ENCODE peak calls at places on chromosomes 3 and 15, in six cellular contexts. I is brain microvascular endothelial cell, Z is GM10248, V is psoas muscle, P is activated B cell treated with CpG ODN at 0.5 μM for 24 hours, J is NB4. W is an unnamed sample.

GRCh38 chr3:155815030-155815429 is 9.0 kb upstream of the C3orf33 start:
- DNase-seq in I (no peak), Z (no peak), V (no peak), P (no peak), J (no peak), W (no peak)

GRCh38 chr3:149555941-149556340 is 81.4 kb downstream of the TM4SF4 start:
- DNase-seq in I (peak), Z (no peak), V (peak), P (no peak), J (no peak), W (no peak)

GRCh38 chr3:72338942-72339749 is 509.1 kb downstream of the SHQ1 start:
- DNase-seq in I (peak), Z (no peak), V (peak), P (no peak), J (peak), W (no peak)

GRCh38 chr15:29331669-29332068 is 62.0 kb upstream of the NSMCE3 start:
- DNase-seq in I (no peak), Z (no peak), V (no peak), P (no peak), J (no peak), W (no peak)

GRCh38 chr15:35393403-35393802 is 152.6 kb downstream of the DPH6 start:
- DNase-seq in I (no peak), Z (no peak), V (no peak), P (no peak), J (no peak), W (no peak)

GRCh38 chr3:94117729-94118128 is 54.9 kb downstream of the NSUN3 start:
- DNase-seq in I (no peak), Z (no peak), V (no peak), P (no peak), J (peak), W (no peak)

GRCh38 chr3:152695810-152696209 is 139.1 kb upstream of the P2RY1 start:
- DNase-seq in I (no peak), Z (no peak), V (no peak), P (no peak), J (no peak), W (no peak)

GRCh38 chr3:14852721-14853120 is 34.0 kb downstream of the FGD5 start:
- DNase-seq in I (no peak), Z (no peak), V (no peak), P (no peak), J (no peak), W (no peak)

GRCh38 chr15:35427091-35427490 is 118.9 kb downstream of the DPH6 start:
- DNase-seq in I (peak), Z (no peak), V (no peak), P (no peak), J (no peak), W (no peak)

GRCh38 chr3:156551746-156552145 is 3.2 kb downstream of the SSR3 start:
- DNase-seq in I (peak), Z (no peak), V (no peak), P (no peak), J (no peak), W (no peak)

GRCh38 chr15:48427960-48428547 is 96.8 kb downstream of the DUT start:
- DNase-seq in I (no peak), Z (no peak), V (no peak), P (no peak), J (no peak), W (no peak)

GRCh38 chr3:182081096-182081495 is 369.4 kb downstream of the SOX2 start:
- DNase-seq in I (no peak), Z (no peak), V (no peak), P (no peak), J (no peak), W (no peak)

GRCh38 chr15:60575995-60576394 is 97.1 kb upstream of the ICE2 start:
- DNase-seq in I (peak), Z (no peak), V (no peak), P (no peak), J (no peak), W (no peak)

GRCh38 chr3:99984668-99985067 is 129.6 kb downstream of the FILIP1L start:
- DNase-seq in I (no peak), Z (no peak), V (no peak), P (no peak), J (no peak), W (no peak)

GRCh38 chr15:22980189-22981136 is at the start of gene CYFIP1:
- DNase-seq in I (peak), Z (peak), V (peak), P (peak), J (peak), W (peak)

GRCh38 chr3:123129052-123129451 is 62.2 kb downstream of the PDIA5 start:
- DNase-seq in I (no peak), Z (no peak), V (no peak), P (no peak), J (no peak), W (no peak)

GRCh38 chr15:69224383-69224782 is 63.9 kb downstream of the GLCE start:
- DNase-seq in I (no peak), Z (no peak), V (no peak), P (no peak), J (no peak), W (no peak)

GRCh38 chr15:100877551-100877950 is 2.1 kb upstream of the ALDH1A3 start:
- DNase-seq in I (no peak), Z (no peak), V (no peak), P (no peak), J (no peak), W (no peak)

GRCh38 chr3:61526307-61526706 is 35.1 kb upstream of the PTPRG start:
- DNase-seq in I (no peak), Z (no peak), V (no peak), P (no peak), J (no peak), W (no peak)

GRCh38 chr3:63413523-63413922 is 135.4 kb downstream of the SYNPR start:
- DNase-seq in I (no peak), Z (no peak), V (no peak), P (no peak), J (no peak), W (no peak)

GRCh38 chr3:196431193-196432136 is 762 bp downstream of the UBXN7 start:
- DNase-seq in I (peak), Z (peak), V (peak), P (no peak), J (peak), W (no peak)

GRCh38 chr3:136860541-136860940 is 1.5 kb upstream of the NCK1 start:
- DNase-seq in I (no peak), Z (no peak), V (no peak), P (no peak), J (peak), W (no peak)

GRCh38 chr3:108623504-108623903 is 34.0 kb downstream of the DZIP3 start:
- DNase-seq in I (no peak), Z (no peak), V (no peak), P (no peak), J (no peak), W (no peak)

GRCh38 chr3:146865175-146865755 is 260.1 kb upstream of the PLSCR5 start:
- DNase-seq in I (no peak), Z (no peak), V (no peak), P (no peak), J (no peak), W (no peak)

GRCh38 chr3:7166460-7166859 is 305.5 kb downstream of the GRM7 start:
- DNase-seq in I (no peak), Z (no peak), V (no peak), P (no peak), J (no peak), W (no peak)

GRCh38 chr3:187888658-187889057 is 143.4 kb upstream of the BCL6 start:
- DNase-seq in I (no peak), Z (no peak), V (no peak), P (no peak), J (no peak), W (no peak)

GRCh38 chr3:169453256-169454059 is 210.1 kb downstream of the MECOM start:
- DNase-seq in I (no peak), Z (no peak), V (no peak), P (no peak), J (no peak), W (no peak)

GRCh38 chr15:62741106-62741505 is 301.4 kb upstream of the TPM1 start:
- DNase-seq in I (no peak), Z (no peak), V (no peak), P (no peak), J (no peak), W (no peak)

GRCh38 chr15:84822774-84823579 is 5.8 kb downstream of the ALPK3 start:
- DNase-seq in I (no peak), Z (no peak), V (no peak), P (no peak), J (no peak), W (no peak)

GRCh38 chr3:23702198-23702597 is 103.6 kb upstream of the UBE2E1 start:
- DNase-seq in I (no peak), Z (no peak), V (no peak), P (no peak), J (no peak), W (no peak)

GRCh38 chr3:197454014-197454413 is 101.8 kb downstream of the BDH1 start:
- DNase-seq in I (no peak), Z (peak), V (no peak), P (no peak), J (peak), W (no peak)

GRCh38 chr3:25727316-25727715 is 55.9 kb downstream of the NGLY1 start:
- DNase-seq in I (no peak), Z (no peak), V (no peak), P (no peak), J (no peak), W (no peak)

GRCh38 chr3:185153170-185153733 is 392 bp upstream of the C3orf70 start:
- DNase-seq in I (peak), Z (peak), V (peak), P (no peak), J (no peak), W (no peak)

DNA sequence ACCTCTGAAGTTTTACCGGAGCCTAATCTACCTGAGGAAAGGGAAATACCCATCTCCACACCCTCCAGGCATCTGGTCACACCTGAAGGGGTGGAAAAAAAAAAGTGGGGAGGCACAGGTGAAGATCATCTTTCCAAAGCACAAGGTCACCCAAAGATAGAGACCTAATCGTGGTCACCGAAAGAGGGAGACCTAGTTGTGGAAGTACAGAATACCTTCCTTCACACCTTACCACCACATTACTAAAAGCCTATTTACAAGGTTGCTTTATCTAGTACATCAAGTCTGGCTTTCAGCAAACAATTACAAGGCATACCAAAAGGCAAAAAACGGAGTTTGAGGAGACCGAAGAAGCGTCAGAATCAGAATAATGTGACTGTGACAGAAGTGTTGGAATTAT is 110.0 kb upstream of the ARPP21 start:
- DNase-seq in I (no peak), Z (no peak), V (no peak), P (no peak), J (no peak), W (no peak)
- TF ChIP-seq CTCF in I (no peak), Z (no peak), V (no peak), P (no peak), J (no peak), W (no peak)

GRCh38 chr15:57726411-57726810 is 19.9 kb downstream of the POLR2M start:
- DNase-seq in I (peak), Z (no peak), V (no peak), P (no peak), J (no peak), W (no peak)

GRCh38 chr15:57732526-57733331 is 26.2 kb downstream of the POLR2M start:
- DNase-seq in I (peak), Z (peak), V (no peak), P (no peak), J (peak), W (no peak)

GRCh38 chr15:57727031-57727430 is 20.5 kb downstream of the POLR2M start:
- DNase-seq in I (no peak), Z (no peak), V (no peak), P (no peak), J (no peak), W (no peak)

GRCh38 chr15:57731543-57732103 is 25.1 kb downstream of the POLR2M start:
- DNase-seq in I (no peak), Z (no peak), V (no peak), P (no peak), J (no peak), W (no peak)

GRCh38 chr15:57728436-57728835 is 21.9 kb downstream of the POLR2M start:
- DNase-seq in I (no peak), Z (no peak), V (no peak), P (no peak), J (no peak), W (no peak)
- TF ChIP-seq CTCF in I (no peak), Z (no peak), V (no peak), P (no peak), J (no peak), W (no peak)

DNA sequence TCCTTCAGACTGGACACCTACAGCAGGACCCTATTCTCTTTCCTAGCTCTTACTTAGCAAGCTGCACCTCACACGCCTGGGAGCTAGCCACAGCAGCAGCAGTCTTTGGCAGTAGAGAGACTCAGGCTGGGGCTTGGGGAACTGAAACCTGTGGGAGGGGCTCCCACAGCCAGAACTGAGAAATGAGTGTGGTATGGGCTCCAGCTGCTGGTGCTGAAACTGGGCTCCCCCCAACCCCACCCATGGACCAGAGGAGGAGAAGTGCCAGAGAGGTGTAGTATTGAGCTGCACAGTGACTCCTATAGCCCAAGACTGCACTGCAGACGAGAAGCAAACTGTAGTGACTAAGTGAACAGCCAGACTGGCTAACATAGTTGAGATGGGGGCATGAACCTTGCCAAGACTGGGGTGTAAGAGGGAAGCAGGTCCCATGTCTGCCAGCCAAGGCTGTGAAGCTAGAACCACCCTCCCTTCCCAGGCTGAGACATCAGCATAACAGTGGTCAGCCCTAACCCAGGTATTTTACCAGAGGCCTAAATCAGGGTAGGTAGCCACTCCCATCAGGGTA is 62.5 kb downstream of the MYO5A start:
- DNase-seq in I (no peak), Z (peak), V (peak), P (peak), J (peak), W (no peak)
- TF ChIP-seq CTCF in I (no peak), Z (peak), V (no peak), P (no peak), J (peak), W (no peak)

DNA sequence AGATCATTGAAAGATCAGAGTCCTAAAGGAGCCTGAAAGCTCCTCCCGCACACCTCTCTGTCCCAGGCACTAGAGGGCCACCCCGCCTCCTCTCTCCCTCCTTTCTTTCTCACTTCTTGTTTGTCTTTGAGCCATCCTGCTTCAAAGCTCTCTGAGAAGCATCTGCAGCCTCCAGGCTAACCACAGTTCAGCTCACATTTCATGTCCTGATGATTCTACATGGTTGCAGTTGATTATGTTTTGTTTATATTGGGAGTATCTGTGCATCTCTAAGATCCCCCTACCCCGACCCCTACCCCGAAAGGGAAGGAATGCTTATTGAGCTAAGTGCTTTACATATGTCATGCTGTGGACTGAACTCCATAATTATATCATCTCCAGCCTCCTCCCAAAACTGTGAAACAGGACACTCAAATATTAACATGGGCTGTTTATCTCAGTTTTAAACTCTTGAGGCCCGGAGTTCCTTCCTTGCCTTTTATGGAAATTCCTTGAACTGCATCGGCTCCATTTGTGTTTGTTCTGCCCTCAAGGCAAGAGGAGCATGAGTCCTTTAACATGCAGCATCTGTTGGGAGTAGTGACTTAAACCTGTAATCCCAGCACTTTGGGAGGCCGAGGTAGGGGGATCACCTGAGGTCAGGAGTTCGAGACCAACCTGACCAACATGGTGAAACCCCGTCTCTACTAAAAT is 30.9 kb downstream of the MGLL start:
- DNase-seq in I (peak), Z (peak), V (peak), P (no peak), J (peak), W (no peak)
- TF ChIP-seq CTCF in I (peak), Z (peak), V (peak), P (no peak), J (peak), W (peak)

DNA sequence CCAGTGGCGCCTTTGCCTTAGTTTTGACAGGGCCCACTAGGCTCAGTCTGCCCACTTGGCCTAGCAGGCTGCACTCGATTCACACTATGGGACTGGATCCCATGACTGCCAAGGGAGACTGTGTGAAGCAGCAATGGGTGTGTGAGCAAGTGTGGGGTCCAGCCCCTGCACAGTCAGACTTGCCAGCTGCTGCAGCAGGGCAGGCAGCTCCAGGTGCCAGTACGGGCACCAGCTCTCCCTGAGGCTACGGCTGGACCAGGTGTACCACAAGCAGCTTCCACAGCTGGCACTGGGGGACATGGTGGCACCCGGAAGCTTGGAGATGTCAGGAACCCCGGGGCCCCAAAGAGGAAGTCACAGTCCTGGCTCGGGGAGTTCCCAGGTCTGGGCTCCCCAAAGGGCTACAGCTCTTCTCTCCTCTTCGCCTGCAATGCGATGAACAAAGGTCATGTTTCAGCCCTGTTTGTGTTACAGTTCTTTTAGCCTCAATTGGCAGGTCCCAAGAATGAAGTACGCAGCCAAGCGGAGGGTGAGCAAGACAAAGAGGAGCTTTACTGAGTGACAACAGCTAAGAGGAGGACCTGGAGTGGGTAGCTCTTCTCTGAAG is 67.1 kb downstream of the PIK3CB start:
- DNase-seq in I (no peak), Z (no peak), V (no peak), P (no peak), J (no peak), W (no peak)
- TF ChIP-seq CTCF in I (no peak), Z (no peak), V (no peak), P (no peak), J (no peak), W (no peak)

DNA sequence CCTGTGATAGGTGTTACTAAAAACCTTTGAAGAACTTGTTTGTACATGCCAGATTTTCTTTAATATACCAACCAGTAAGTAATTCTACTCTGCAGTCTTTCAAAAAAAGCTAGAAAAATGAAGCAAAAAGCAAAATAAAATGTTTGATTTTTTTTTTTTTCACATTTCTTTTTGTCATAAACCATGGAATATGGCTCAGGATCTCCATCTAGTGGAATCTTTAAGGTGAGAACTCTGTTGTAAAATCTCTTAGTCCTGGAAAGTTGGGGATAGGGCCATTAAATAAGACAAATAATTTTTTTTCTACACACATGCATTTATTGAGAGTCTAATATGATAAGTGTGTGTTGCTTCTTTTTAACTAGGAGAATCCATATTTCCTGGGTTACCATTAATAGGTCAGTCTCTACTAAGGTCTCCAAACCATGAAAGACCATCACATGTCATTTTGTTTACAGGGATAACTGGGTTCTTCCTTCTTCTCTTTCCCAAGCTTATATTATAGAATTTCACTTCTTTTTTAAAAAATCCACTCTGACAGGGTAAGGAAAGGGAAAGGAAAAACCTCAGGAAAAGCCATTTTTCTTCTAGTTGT is 84.6 kb downstream of the SLC9A9 start:
- DNase-seq in I (no peak), Z (no peak), V (no peak), P (no peak), J (no peak), W (no peak)
- TF ChIP-seq CTCF in I (peak), Z (peak), V (peak), P (no peak), J (no peak), W (peak)

GRCh38 chr3:10483364-10483675 is 22.1 kb downstream of the ATP2B2 start:
- DNase-seq in I (no peak), Z (no peak), V (peak), P (no peak), J (no peak), W (no peak)

GRCh38 chr3:10482631-10483363 is 22.6 kb downstream of the ATP2B2 start:
- DNase-seq in I (no peak), Z (no peak), V (no peak), P (no peak), J (no peak), W (no peak)

GRCh38 chr3:10484709-10485108 is 20.7 kb downstream of the ATP2B2 start:
- DNase-seq in I (no peak), Z (no peak), V (peak), P (no peak), J (no peak), W (no peak)

GRCh38 chr3:10485380-10485779 is 20.0 kb downstream of the ATP2B2 start:
- DNase-seq in I (no peak), Z (no peak), V (no peak), P (no peak), J (no peak), W (no peak)

GRCh38 chr3:10483686-10484345 is 21.6 kb downstream of the ATP2B2 start:
- DNase-seq in I (no peak), Z (no peak), V (peak), P (no peak), J (no peak), W (no peak)
- TF ChIP-seq CTCF in I (no peak), Z (no peak), V (no peak), P (no peak), J (no peak), W (no peak)

W was measured in osteocyte.